ENCODE peak calls at places on chromosomes 3 and 15, in ten cellular contexts. M, D, F, U, C, N, G, L, S and O are unnamed samples.

GRCh38 chr3:84960581-84960980 is 1.8 kb downstream of the CADM2 start:
- DNase-seq in G (no peak), C (no peak), M (no peak), U (no peak), N (no peak), F (no peak), L (peak), S (no peak), D (no peak), O (no peak)

GRCh38 chr15:43977072-43977884 is 150.5 kb downstream of the WDR76 start:
- DNase-seq in G (no peak), S (peak), C (no peak), L (no peak), F (no peak), M (no peak), N (no peak), D (no peak), U (peak), O (no peak)

GRCh38 chr15:31100738-31101137 is 787 bp downstream of the TRPM1 start:
- DNase-seq in G (no peak), S (no peak), L (no peak), N (no peak), M (no peak), U (no peak), C (no peak), D (no peak), F (no peak), O (peak)

GRCh38 chr3:73401616-73402265 is 223.0 kb downstream of the PDZRN3 start:
- DNase-seq in S (no peak), G (no peak), F (peak), M (no peak), D (no peak), L (no peak), C (peak), U (no peak), N (no peak), O (no peak)

GRCh38 chr3:43753743-43754142 is 63.0 kb downstream of the ABHD5 start:
- DNase-seq in D (peak), M (no peak), N (no peak), F (peak), S (no peak), U (no peak), C (peak), G (no peak), L (no peak), O (no peak)

GRCh38 chr3:129382366-129382765 is 46.1 kb downstream of the EFCAB12 start:
- DNase-seq in U (no peak), S (no peak), D (no peak), M (no peak), L (no peak), C (no peak), F (no peak), N (no peak), G (no peak), O (no peak)

GRCh38 chr15:71226536-71227455 is 111.5 kb downstream of the THSD4 start:
- DNase-seq in M (no peak), D (no peak), L (no peak), G (no peak), C (no peak), U (no peak), N (no peak), S (no peak), F (no peak), O (no peak)

GRCh38 chr3:171991166-171991565 is 48.2 kb upstream of the FNDC3B start:
- DNase-seq in N (no peak), G (no peak), M (no peak), D (no peak), F (no peak), C (no peak), S (no peak), U (no peak), L (no peak), O (no peak)

GRCh38 chr3:105367406-105368213 is 901 bp downstream of the ALCAM start:
- DNase-seq in D (peak), U (peak), C (peak), S (peak), L (peak), F (no peak), G (no peak), N (peak), M (peak), O (no peak)

GRCh38 chr3:21894459-21895083 is 143.6 kb upstream of the ZNF385D start:
- DNase-seq in M (no peak), N (no peak), F (no peak), S (no peak), D (no peak), L (no peak), G (peak), U (no peak), C (peak), O (no peak)

GRCh38 chr15:85313339-85313738 is 67.1 kb upstream of the AKAP13 start:
- DNase-seq in S (no peak), G (no peak), F (no peak), U (no peak), L (no peak), N (no peak), C (no peak), M (no peak), D (no peak), O (no peak)

GRCh38 chr3:48560648-48561018 is 2.9 kb downstream of the UCN2 start:
- DNase-seq in C (no peak), S (no peak), N (no peak), F (no peak), G (no peak), U (no peak), L (peak), M (no peak), D (no peak), O (no peak)

GRCh38 chr3:56064684-56065083 is 403.6 kb downstream of the ERC2 start:
- DNase-seq in F (no peak), U (no peak), S (no peak), L (no peak), N (no peak), C (no peak), D (no peak), M (no peak), G (no peak), O (no peak)

GRCh38 chr3:163033652-163034051 is 1537.0 kb downstream of the OTOL1 start:
- DNase-seq in F (no peak), U (no peak), G (no peak), M (no peak), C (no peak), S (no peak), L (no peak), N (no peak), D (no peak), O (no peak)

GRCh38 chr3:138457863-138458735 is 23.7 kb downstream of the ESYT3 start:
- DNase-seq in M (no peak), D (no peak), F (no peak), L (no peak), G (no peak), C (no peak), S (no peak), U (no peak), N (no peak), O (no peak)

GRCh38 chr3:35932995-35933394 is 293.7 kb downstream of the ARPP21 start:
- DNase-seq in F (peak), U (no peak), S (no peak), D (peak), L (no peak), M (no peak), G (peak), C (peak), N (no peak), O (no peak)